ENCODE peak calls at places on chromosomes 1 and 21, in nine cellular contexts. O is HepG2, Q is fibroblast of lung, M is H1, K is GM23248, G is neuronal stem cell, X is mesenchymal stem cell, T is endothelial cell of umbilical vein, V is mammary epithelial cell. H is an unnamed sample.

GRCh38 chr1:108661030-108661609 is at the start of gene HENMT1:
- DNase-seq in O (no peak), Q (peak; percentile 78), M (peak; percentile 27), K (peak; percentile 88), G (peak; percentile 33), X (peak; percentile 66), T (peak; percentile 85), V (peak; percentile 53), H (peak; percentile 70)

GRCh38 chr1:157034137-157034800 is 11.3 kb downstream of the ARHGEF11 start:
- DNase-seq in O (peak; percentile 13), Q (no peak), M (no peak), K (peak; percentile 27), G (no peak), X (no peak), T (peak; percentile 64), V (peak; percentile 13), H (peak; percentile 20)

GRCh38 chr21:41494242-41494641 is 13.7 kb downstream of the TMPRSS2 start:
- DNase-seq in O (no peak), Q (no peak), M (no peak), K (no peak), G (no peak), X (no peak), T (no peak), V (no peak), H (no peak)

GRCh38 chr1:160030657-160031367 is 978 bp downstream of the PIGM start:
- DNase-seq in O (no peak), Q (no peak), M (no peak), K (peak; percentile 49), G (no peak), X (peak; percentile 2), T (no peak), V (peak; percentile 58), H (no peak)

GRCh38 chr21:31161157-31161556 is 122.9 kb upstream of the KRTAP19-8 start:
- DNase-seq in O (no peak), Q (peak; percentile 6), M (no peak), K (peak; percentile 87), G (no peak), X (peak; percentile 69), T (no peak), V (peak; percentile 71), H (peak; percentile 77)

GRCh38 chr1:29682918-29683314 is 446.6 kb downstream of the PTPRU start:
- DNase-seq in O (no peak), Q (no peak), M (no peak), K (peak; percentile 53), G (no peak), X (no peak), T (no peak), V (no peak), H (peak; percentile 43)

GRCh38 chr1:201260236-201260591 is 23.1 kb upstream of the PKP1 start:
- DNase-seq in O (no peak), Q (no peak), M (no peak), K (peak; percentile 40), G (no peak), X (no peak), T (no peak), V (no peak), H (no peak)

GRCh38 chr1:206699626-206700025 is 14.9 kb downstream of the MAPKAPK2 start:
- DNase-seq in O (peak; percentile 74), Q (peak; percentile 78), M (no peak), K (no peak), G (no peak), X (peak; percentile 78), T (no peak), V (no peak), H (no peak)

GRCh38 chr21:14086553-14086952 is 124.2 kb downstream of the LIPI start:
- DNase-seq in O (no peak), Q (no peak), M (no peak), K (no peak), G (no peak), X (no peak), T (no peak), V (peak; percentile 2), H (no peak)

GRCh38 chr1:170568197-170568596 is 36.2 kb downstream of the GORAB start:
- DNase-seq in O (no peak), Q (no peak), M (no peak), K (no peak), G (no peak), X (no peak), T (no peak), V (no peak), H (no peak)

GRCh38 chr1:114040273-114041043 is 61.2 kb downstream of the OLFML3 start:
- DNase-seq in O (no peak), Q (peak; percentile 14), M (no peak), K (peak; percentile 75), G (no peak), X (peak; percentile 27), T (no peak), V (peak; percentile 57), H (peak; percentile 29)

GRCh38 chr1:87786861-87787548 is 458.3 kb downstream of the LMO4 start:
- DNase-seq in O (peak; percentile 76), Q (no peak), M (no peak), K (no peak), G (no peak), X (no peak), T (no peak), V (no peak), H (no peak)

DNA sequence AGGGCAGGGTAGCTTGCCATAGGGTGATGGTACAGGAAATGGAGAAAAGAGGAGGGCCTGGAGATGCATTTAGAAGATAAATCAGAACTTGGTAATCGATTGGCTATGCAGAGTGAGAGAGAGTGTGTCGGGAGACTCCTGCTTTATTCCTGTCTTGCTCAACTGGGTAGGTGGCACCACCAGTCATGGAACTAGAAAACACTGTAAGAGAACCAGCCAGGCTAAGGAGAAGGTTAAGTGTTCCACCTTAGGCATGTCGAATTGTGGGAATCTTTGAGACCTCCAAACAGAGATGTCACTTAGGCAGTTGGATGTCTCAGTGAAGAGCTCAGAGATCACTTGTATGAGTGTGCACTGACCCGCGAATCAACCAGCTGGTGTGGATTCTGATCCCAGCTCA is 28.7 kb upstream of the RD3 start:
- DNase-seq in O (peak; percentile 54), Q (peak; percentile 28), M (no peak), K (peak; percentile 35), G (no peak), X (peak; percentile 7), T (peak; percentile 29), V (no peak), H (no peak)
- H3K9ac ChIP-seq in O (peak overlapping the region; percentile 31), Q (no peak overlapping the region), M (no peak overlapping the region), K (no peak overlapping the region), G (no peak overlapping the region), X (no peak overlapping the region), T (no peak overlapping the region), V (no peak overlapping the region), H (no peak overlapping the region)

GRCh38 chr1:2868571-2868970 is 67.1 kb upstream of the TTC34 start:
- DNase-seq in O (no peak), Q (no peak), M (no peak), K (no peak), G (no peak), X (no peak), T (no peak), V (no peak), H (no peak)

GRCh38 chr1:2867087-2867425 is 65.6 kb upstream of the TTC34 start:
- DNase-seq in O (no peak), Q (no peak), M (no peak), K (no peak), G (no peak), X (no peak), T (no peak), V (no peak), H (no peak)

GRCh38 chr1:2865571-2866414 is 64.3 kb upstream of the TTC34 start:
- DNase-seq in O (no peak), Q (no peak), M (no peak), K (no peak), G (no peak), X (no peak), T (no peak), V (no peak), H (no peak)

GRCh38 chr1:2866415-2867086 is 65.1 kb upstream of the TTC34 start:
- DNase-seq in O (no peak), Q (no peak), M (no peak), K (no peak), G (no peak), X (no peak), T (no peak), V (no peak), H (no peak)

DNA sequence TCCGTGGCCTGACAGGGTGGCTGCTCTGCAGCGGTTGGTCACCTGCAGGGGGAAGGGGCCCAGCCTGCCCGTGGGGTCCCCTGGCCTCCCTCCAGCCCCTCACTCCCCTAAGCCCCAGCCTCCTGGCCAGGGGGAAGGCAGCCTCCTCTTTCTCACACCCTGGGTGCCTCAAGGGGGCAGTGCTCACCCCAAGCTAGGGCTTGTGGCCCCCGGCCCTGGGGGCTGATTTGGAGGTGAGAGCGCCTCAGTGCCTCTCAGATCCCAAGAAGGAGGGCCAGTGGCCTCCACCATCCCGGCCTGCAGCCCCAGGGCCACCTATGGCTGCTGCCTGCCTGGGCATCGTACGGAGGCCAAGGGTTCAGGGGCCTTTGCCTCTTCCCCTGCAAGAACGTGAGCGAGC is 66.4 kb upstream of the TTC34 start:
- DNase-seq in O (no peak), Q (no peak), M (no peak), K (no peak), G (no peak), X (no peak), T (no peak), V (no peak), H (no peak)
- H3K9me3 ChIP-seq in O (peaks cover 10% of the 10 kb centered on the region), Q (no peaks in the 10 kb centered on the region), M (peaks cover 64% of the 10 kb centered on the region), K (no peaks in the 10 kb centered on the region), G (peaks cover 16% of the 10 kb centered on the region), X (peaks cover 14% of the 10 kb centered on the region), T (peaks cover 6% of the 10 kb centered on the region), V (peaks cover 24% of the 10 kb centered on the region), H (peaks cover 11% of the 10 kb centered on the region)

GRCh38 chr1:33429332-33429731 is 1.6 kb downstream of the PHC2 start:
- DNase-seq in O (no peak), Q (no peak), M (no peak), K (no peak), G (no peak), X (no peak), T (no peak), V (no peak), H (no peak)

GRCh38 chr1:33428661-33429060 is 2.2 kb downstream of the PHC2 start:
- DNase-seq in O (no peak), Q (no peak), M (no peak), K (no peak), G (no peak), X (no peak), T (no peak), V (no peak), H (no peak)

GRCh38 chr1:33426906-33427305 is 4.0 kb downstream of the PHC2 start:
- DNase-seq in O (no peak), Q (no peak), M (no peak), K (no peak), G (no peak), X (no peak), T (no peak), V (no peak), H (no peak)

GRCh38 chr1:33430751-33431593 is at the start of gene PHC2:
- DNase-seq in O (peak; percentile 91), Q (peak; percentile 95), M (peak; percentile 95), K (peak; percentile 99), G (peak; percentile 91), X (peak; percentile 97), T (peak; percentile 96), V (peak; percentile 97), H (peak; percentile 90)

GRCh38 chr1:33429846-33430750 is 797 bp downstream of the PHC2 start:
- DNase-seq in O (no peak), Q (no peak), M (no peak), K (peak; percentile 62), G (peak; percentile 20), X (peak; percentile 36), T (peak; percentile 30), V (peak; percentile 32), H (no peak)
- H3K27ac ChIP-seq in O (no peak overlapping the region), Q (peak overlapping the region; percentile 60), M (no peak overlapping the region), K (no peak overlapping the region), G (no peak overlapping the region), X (no peak overlapping the region), T (peak overlapping the region; percentile 2), V (peak overlapping the region; percentile 54), H (peak overlapping the region; percentile 57)

GRCh38 chr1:119159096-119159495 is 18.6 kb upstream of the WARS2 start:
- DNase-seq in O (no peak), Q (no peak), M (no peak), K (peak; percentile 80), G (no peak), X (peak; percentile 31), T (peak; percentile 17), V (no peak), H (peak; percentile 10)
- H3K9ac ChIP-seq in O (no peak overlapping the region), Q (no peak overlapping the region), M (no peak overlapping the region), K (peak overlapping the region; percentile 79), G (no peak overlapping the region), X (peak overlapping the region; percentile 84), T (no peak overlapping the region), V (no peak overlapping the region), H (no peak overlapping the region)

H was measured in astrocyte.